ENCODE peak calls at places on chromosomes 11 and 22, in five cellular contexts. W is cardiac fibroblast, E is AG09309, P is endodermal cell, A is HFF-Myc. S is an unnamed sample.

GRCh38 chr11:528166-528814 is 7.1 kb downstream of the HRAS start:
- DNase-seq in W (no peak), E (no peak), P (peak; percentile 45), A (no peak), S (no peak)

GRCh38 chr11:48064306-48064705 is 83.9 kb downstream of the PTPRJ start:
- DNase-seq in W (peak; percentile 72), E (no peak), P (no peak), A (no peak), S (no peak)

GRCh38 chr11:60992842-60993409 is 21.4 kb downstream of the CD6 start:
- DNase-seq in W (no peak), E (no peak), P (peak; percentile 33), A (no peak), S (no peak)

GRCh38 chr11:68669301-68670090 is 14.8 kb upstream of the GAL start:
- DNase-seq in W (no peak), E (no peak), P (no peak), A (no peak), S (no peak)

GRCh38 chr11:58900479-58901420 is 38.5 kb upstream of the GLYATL1 start:
- DNase-seq in W (peak; percentile 83), E (peak; percentile 46), P (peak; percentile 99), A (no peak), S (peak; percentile 75)

GRCh38 chr11:73154178-73154577 is 12.1 kb upstream of the FCHSD2 start:
- DNase-seq in W (no peak), E (no peak), P (peak; percentile 10), A (no peak), S (no peak)

GRCh38 chr11:19350093-19350665 is 109.4 kb upstream of the E2F8 start:
- DNase-seq in W (no peak), E (no peak), P (no peak), A (no peak), S (no peak)

GRCh38 chr11:4095509-4096230 is 1.1 kb downstream of the RRM1 start:
- DNase-seq in W (peak; percentile 87), E (peak; percentile 41), P (no peak), A (no peak), S (peak; percentile 85)

GRCh38 chr11:70297341-70297740 is 26.9 kb downstream of the PPFIA1 start:
- DNase-seq in W (peak; percentile 68), E (no peak), P (no peak), A (no peak), S (peak; percentile 25)

GRCh38 chr22:35231585-35232084 is 25.7 kb upstream of the HMGXB4 start:
- DNase-seq in W (peak; percentile 79), E (no peak), P (peak; percentile 93), A (no peak), S (peak; percentile 69)

GRCh38 chr22:38841635-38842034 is 2.2 kb downstream of the NPTXR start:
- DNase-seq in W (no peak), E (no peak), P (no peak), A (no peak), S (no peak)

GRCh38 chr11:61174275-61174674 is 13.0 kb upstream of the VPS37C start:
- DNase-seq in W (no peak), E (no peak), P (no peak), A (no peak), S (no peak)

GRCh38 chr11:111518668-111519067 is 4.1 kb downstream of the HOATZ start:
- DNase-seq in W (no peak), E (no peak), P (no peak), A (no peak), S (no peak)

DNA sequence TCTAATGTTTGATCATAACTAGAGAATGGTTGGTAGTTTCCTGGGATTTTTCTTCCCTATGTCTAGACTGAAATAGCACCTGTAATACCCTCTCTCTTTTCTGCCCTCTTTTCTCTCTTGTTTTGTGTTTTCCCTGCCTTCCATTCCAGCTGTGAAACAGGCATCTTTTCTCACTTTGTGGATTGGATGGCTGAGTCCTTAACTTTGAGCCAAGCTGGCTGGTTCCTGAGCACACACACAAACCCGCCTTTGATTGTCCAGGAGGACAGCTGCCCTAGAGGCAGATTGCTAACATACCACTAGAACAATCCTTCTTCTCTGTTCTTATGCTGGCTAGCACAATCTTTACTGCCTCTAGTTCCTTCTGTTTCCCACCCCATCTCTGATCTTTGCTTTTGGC is 17.7 kb downstream of the CTNND1 start:
- DNase-seq in W (peak; percentile 59), E (no peak), P (peak; percentile 81), A (no peak), S (peak; percentile 58)
- TF ChIP-seq CTCF in W (no peak), E (peak; percentile 29), P (peak; percentile 53), A (no peak), S (peak; percentile 12)

GRCh38 chr22:50577987-50578775 is at the start of gene CPT1B:
- DNase-seq in W (peak; percentile 5), E (no peak), P (no peak), A (no peak), S (no peak)
- H3K4me3 ChIP-seq in W (no peak within 1 kb of the TSS), E (no peak within 1 kb of the TSS), P (no peak within 1 kb of the TSS), A (no peak within 1 kb of the TSS), S (no peak within 1 kb of the TSS)

GRCh38 chr22:22936190-22936914 is 48.7 kb downstream of the IGLL5 start:
- DNase-seq in W (no peak), E (no peak), P (no peak), A (no peak), S (no peak)

GRCh38 chr22:22934543-22935055 is 47.0 kb downstream of the IGLL5 start:
- DNase-seq in W (no peak), E (no peak), P (no peak), A (no peak), S (no peak)

GRCh38 chr22:22936915-22937656 is 49.5 kb downstream of the IGLL5 start:
- DNase-seq in W (no peak), E (no peak), P (no peak), A (no peak), S (no peak)

GRCh38 chr22:22935056-22935545 is 47.5 kb downstream of the IGLL5 start:
- DNase-seq in W (no peak), E (no peak), P (no peak), A (no peak), S (no peak)

GRCh38 chr22:22935546-22936157 is 48.0 kb downstream of the IGLL5 start:
- DNase-seq in W (no peak), E (no peak), P (peak; percentile 64), A (no peak), S (no peak)
- TF ChIP-seq CTCF in W (no peak), E (no peak), P (peak; percentile 64), A (no peak), S (no peak)

DNA sequence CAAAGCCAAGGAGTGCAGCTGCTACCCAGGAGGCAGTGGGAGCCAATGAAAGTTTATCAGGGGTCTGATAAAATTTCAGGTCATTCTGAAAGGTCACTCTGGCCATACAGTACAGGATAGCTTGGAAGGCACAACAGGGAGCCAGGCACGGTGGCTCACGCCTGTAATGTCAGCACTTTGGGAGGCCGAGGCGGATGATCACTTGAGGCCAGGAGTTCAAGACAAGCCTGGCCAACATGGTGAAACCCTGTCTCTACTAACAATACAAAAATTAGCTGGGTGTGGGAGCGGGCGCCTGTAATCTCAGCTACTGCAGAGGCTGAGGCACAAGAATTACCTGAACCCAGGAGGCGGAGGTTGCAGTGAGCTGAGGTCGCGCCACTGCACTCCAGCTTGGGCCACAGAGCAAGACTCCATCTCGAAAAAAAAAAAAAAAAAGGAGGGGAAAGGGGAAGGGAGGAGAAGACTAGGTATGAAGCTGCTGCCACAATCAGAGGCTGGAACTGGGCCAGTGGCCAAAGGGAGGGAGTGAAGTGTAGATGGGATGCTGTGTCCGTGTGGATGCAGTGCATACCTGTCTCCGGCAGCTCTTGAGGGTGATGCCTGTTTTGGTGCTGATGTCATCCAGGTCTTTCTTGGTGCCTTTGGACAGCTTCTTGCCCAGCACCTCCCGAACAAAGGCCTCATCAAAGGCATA is 1.1 kb downstream of the FIBP start:
- DNase-seq in W (no peak), E (no peak), P (no peak), A (no peak), S (no peak)
- H3K4me3 ChIP-seq in W (peak overlapping the region; percentile 89), E (peak overlapping the region; percentile 92), P (peak overlapping the region; percentile 82), A (peak overlapping the region; percentile 87), S (peak overlapping the region; percentile 79)

S was measured in bronchial epithelial cell.